ENCODE peak calls at places on chromosomes 6 and 20, in five cellular contexts. T is epithelial cell of esophagus; Z is CD4-positive, alpha-beta T cell; K is endothelial cell of umbilical vein; D is astrocyte of the spinal cord. L is an unnamed sample.

GRCh38 chr6:90793771-90794170 is 206.9 kb upstream of the MAP3K7 start:
- DNase-seq in Z (no peak), D (no peak), K (no peak), T (no peak), L (no peak)

GRCh38 chr6:5899216-5900045 is 107.3 kb downstream of the NRN1 start:
- DNase-seq in Z (no peak), T (no peak), D (no peak), K (no peak), L (no peak)

GRCh38 chr20:54118220-54119001 is 48.0 kb upstream of the BCAS1 start:
- DNase-seq in T (no peak), K (no peak), D (no peak), Z (no peak), L (no peak)

GRCh38 chr6:158316022-158316421 is 3.8 kb downstream of the TULP4 start:
- DNase-seq in K (peak; percentile 28), Z (no peak), T (peak; percentile 89), D (peak; percentile 56), L (no peak)

GRCh38 chr6:10383312-10384063 is 31.4 kb downstream of the TFAP2A start:
- DNase-seq in T (peak; percentile 41), K (no peak), Z (no peak), D (no peak), L (no peak)

GRCh38 chr6:167532410-167533294 is 207.8 kb downstream of the TTLL2 start:
- DNase-seq in D (no peak), T (no peak), K (no peak), Z (no peak), L (no peak)

GRCh38 chr6:4645713-4646356 is 130.4 kb upstream of the CDYL start:
- DNase-seq in T (no peak), K (no peak), Z (no peak), D (no peak), L (no peak)

GRCh38 chr20:57104113-57104512 is 162.3 kb downstream of the BMP7 start:
- DNase-seq in K (no peak), D (no peak), Z (no peak), T (no peak), L (no peak)

GRCh38 chr20:50794181-50794845 is 548 bp upstream of the BCAS4 start:
- DNase-seq in Z (no peak), K (no peak), D (no peak), T (no peak), L (no peak)

GRCh38 chr6:70838907-70839285 is 118.0 kb downstream of the B3GAT2 start:
- DNase-seq in T (no peak), Z (no peak), K (no peak), D (no peak), L (no peak)

GRCh38 chr6:28884423-28885148 is 39.2 kb downstream of the TRIM27 start:
- DNase-seq in Z (peak; percentile 73), D (no peak), K (no peak), T (no peak), L (no peak)

GRCh38 chr6:89501239-89501638 is 68.3 kb downstream of the ANKRD6 start:
- DNase-seq in D (no peak), Z (no peak), T (no peak), K (no peak), L (no peak)

GRCh38 chr20:59526242-59527225 is 77.8 kb upstream of the PHACTR3 start:
- DNase-seq in D (no peak), Z (no peak), T (no peak), K (no peak), L (no peak)
- TF ChIP-seq CTCF in D (peak; percentile 43), Z (no peak), T (peak; percentile 36), K (peak; percentile 33), L (peak; percentile 51)

DNA sequence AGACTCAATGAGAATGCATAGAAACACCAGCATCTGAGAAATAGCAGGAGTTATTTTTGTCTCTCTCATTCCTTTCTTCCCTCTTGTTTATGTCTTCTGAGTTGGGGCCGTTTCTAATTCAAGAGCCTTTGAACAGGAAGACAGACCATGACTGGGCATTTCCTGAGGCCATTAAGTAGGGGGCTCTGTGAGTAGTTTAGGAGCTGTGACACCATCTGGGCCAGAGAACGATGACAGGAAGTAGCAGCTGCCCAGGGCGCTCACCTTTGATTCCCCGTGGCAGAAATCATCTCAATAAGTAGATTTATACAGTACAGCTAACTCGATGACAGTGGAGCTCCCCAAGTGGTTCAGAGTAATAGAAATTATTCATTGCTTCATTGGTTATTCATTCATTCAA is 298.4 kb upstream of the PLN start:
- DNase-seq in D (no peak), K (peak; percentile 18), Z (no peak), T (no peak), L (no peak)
- TF ChIP-seq CTCF in D (no peak), K (no peak), Z (no peak), T (no peak), L (no peak)

DNA sequence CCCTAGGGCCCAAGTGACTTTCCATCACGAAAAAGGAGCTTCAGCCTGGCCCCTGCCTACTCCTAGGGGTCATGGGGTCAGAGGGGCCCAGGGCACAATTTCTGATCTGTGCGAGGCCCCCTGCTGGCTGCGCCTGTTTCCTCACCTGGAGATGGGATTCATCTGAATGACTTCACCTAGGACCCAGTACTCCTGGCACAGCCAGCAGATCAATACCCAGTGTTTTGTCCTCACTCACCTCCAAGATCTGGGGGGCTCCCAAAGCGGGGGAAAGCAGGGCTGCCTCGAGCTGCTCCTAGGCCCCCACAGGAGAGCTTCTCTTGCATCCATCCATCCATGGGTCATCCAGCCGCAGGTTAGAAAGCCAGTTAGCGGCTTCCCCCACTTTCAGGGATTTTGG is 33.8 kb downstream of the CD40 start:
- DNase-seq in D (no peak), T (no peak), K (no peak), Z (no peak), L (no peak)
- TF ChIP-seq CTCF in D (peak; percentile 24), T (peak; percentile 15), K (peak; percentile 25), Z (peak; percentile 18), L (peak; percentile 70)

GRCh38 chr6:125868996-125869395 is 78.2 kb downstream of the NCOA7 start:
- DNase-seq in K (no peak), Z (no peak), D (no peak), T (no peak), L (no peak)
- TF ChIP-seq CTCF in K (no peak), Z (no peak), D (no peak), T (no peak), L (no peak)

DNA sequence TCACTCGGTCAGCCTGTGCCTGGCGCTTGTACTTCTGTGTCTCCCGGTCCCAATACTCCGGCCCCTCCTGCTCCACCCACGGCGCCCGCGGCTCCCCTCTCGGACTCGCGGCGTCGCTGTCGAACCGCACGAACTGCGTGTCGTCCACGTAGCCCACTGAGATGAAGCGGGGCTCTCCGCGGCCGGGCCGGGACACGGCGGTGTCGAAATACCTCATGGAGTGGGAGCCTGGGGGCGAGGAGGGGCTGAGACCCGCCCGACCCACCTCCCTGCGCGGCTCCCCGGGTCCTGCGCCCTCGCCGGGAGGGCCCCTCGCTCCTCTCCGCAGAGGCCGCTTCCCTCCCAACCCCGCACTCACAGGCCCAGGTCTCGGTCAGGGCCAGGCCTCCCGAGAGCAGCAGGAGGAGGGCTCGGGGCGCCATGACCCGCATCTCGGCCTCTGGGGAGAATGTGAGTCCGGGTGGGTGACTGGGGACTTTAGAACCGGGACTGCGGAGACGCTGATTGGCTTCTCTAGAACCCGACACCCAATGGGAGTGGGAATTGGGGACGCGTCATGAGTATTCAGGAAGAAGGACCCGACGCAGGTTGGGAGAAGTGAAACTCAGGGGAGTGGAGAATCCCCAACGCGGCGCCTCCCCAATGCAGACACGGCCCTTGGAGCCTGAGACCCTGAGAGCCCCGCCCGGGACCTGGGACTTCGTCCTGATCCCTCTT is at the start of gene HLA-C:
- DNase-seq in T (peak; percentile 97), D (peak; percentile 93), Z (peak; percentile 84), K (peak; percentile 96), L (peak; percentile 92)
- TF ChIP-seq CTCF in T (no peak), D (peak; percentile 14), Z (no peak), K (peak; percentile 9), L (no peak)

GRCh38 chr20:41657655-41658054 is 39.5 kb upstream of the CHD6 start:
- DNase-seq in K (no peak), T (no peak), Z (no peak), D (no peak), L (no peak)

GRCh38 chr20:41654292-41654691 is 36.1 kb upstream of the CHD6 start:
- DNase-seq in T (no peak), Z (no peak), D (no peak), K (no peak), L (no peak)

GRCh38 chr20:41650221-41650948 is 32.2 kb upstream of the CHD6 start:
- DNase-seq in Z (no peak), T (peak; percentile 66), D (no peak), K (no peak), L (no peak)

GRCh38 chr20:41654884-41655283 is 36.7 kb upstream of the CHD6 start:
- DNase-seq in K (no peak), D (peak; percentile 10), T (peak; percentile 42), Z (no peak), L (no peak)

DNA sequence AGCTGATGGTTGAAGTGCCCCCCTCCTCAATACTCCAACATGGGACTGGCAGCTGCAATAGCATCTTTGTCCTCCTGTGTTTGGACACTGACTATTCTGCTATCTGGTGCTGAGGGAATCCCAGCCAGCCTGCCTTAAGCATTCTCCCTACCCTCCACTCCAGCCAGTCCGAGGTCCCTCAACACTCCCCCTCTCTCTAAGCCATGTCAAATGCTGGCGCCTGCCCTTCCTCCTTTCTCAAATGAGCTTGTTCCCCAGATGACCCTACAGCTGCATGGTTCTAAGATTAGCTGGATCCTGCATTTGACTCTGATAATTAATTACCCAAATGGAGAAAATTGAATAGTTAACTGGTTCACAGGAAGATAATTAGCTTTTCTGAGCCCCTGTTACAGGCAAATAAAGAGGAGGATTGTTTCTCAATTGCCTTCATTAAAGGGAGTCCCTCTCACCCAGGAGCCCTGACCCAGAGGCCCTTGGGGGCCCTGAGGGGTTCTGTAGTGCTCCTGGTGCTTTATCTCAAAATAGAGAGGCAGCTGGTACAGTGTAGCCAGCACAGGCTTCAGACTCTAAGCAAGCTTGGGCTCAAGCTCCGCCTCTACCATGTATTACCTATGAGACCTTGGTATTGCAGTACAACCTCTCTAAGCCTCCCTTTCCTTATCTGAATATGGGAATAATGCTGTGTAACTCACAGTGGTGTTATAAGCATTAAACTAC is 37.9 kb upstream of the CHD6 start:
- DNase-seq in Z (no peak), D (no peak), K (no peak), T (no peak), L (no peak)
- TF ChIP-seq CTCF in Z (no peak), D (no peak), K (no peak), T (no peak), L (no peak)

GRCh38 chr20:30630761-30631160 is 626.7 kb upstream of the DEFB115 start:
- DNase-seq in K (no peak), T (no peak), D (no peak), Z (no peak), L (no peak)
- TF ChIP-seq CTCF in K (no peak), T (no peak), D (no peak), Z (no peak), L (no peak)

DNA sequence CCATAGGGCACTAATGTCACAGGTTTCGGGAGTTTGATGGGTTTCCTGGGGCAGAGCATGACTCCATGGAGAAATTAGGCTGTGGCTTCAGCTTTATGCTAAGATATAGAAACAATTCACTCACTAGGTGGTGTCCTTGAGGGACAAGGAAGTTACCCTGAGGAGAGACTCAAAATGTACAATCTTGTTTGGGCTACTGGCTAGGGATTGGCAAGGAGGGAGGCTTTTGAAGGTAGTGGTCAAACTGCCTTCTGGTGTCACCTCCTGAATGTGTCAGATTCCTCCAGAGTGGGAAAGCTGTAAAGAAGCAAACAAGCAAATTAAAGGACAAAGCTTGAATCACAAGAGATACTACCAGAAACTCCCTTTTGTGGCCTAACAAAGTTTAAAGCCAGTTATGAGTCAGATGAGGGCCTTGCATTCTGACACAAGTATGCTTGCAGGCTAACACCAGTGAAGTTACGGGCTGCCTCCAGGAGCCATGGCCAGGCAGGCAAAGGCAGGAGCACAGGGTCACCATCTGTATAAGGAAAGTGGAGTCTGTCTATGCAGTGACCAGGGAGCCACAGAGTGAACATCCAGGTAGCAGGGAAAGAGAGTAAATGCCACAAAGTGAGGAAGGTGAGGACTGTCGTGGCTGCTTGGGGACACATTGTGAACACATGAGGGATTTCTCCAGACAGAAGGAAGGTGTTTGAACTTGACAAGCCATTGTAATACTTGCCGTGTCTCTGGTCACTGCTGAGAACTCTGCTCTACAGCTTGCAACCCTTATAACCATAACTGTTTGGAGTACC is 107.7 kb upstream of the DTNBP1 start:
- DNase-seq in D (no peak), T (peak; percentile 29), K (no peak), Z (no peak), L (peak; percentile 8)
- TF ChIP-seq CTCF in D (no peak), T (no peak), K (no peak), Z (no peak), L (no peak)

L was measured in HFFc6.